ENCODE peak calls at places on chromosomes 13 and 19, in nine cellular contexts. One of them, this sample, is unnamed.

GRCh38 chr19:55088543-55089265 is 13.0 kb downstream of the EPS8L1 start:
- DNase-seq in left lobe of liver: no peak
- DNase-seq in upper lobe of right lung: peak; percentile 91
- DNase-seq in NCI-H2171: peak; percentile 28
- DNase-seq in astrocyte of the hippocampus: peak; percentile 85
- DNase-seq in spleen: peak; percentile 87
- DNase-seq in PC-9: peak; percentile 86
- DNase-seq in NCI-H510A: peak; percentile 43
- DNase-seq in lower leg skin: no peak
- DNase-seq in this sample: peak; percentile 82

GRCh38 chr13:110118106-110118505 is 188.9 kb downstream of the COL4A1 start:
- DNase-seq in left lobe of liver: peak; percentile 33
- DNase-seq in upper lobe of right lung: no peak
- DNase-seq in NCI-H2171: no peak
- DNase-seq in astrocyte of the hippocampus: no peak
- DNase-seq in spleen: no peak
- DNase-seq in PC-9: no peak
- DNase-seq in NCI-H510A: no peak
- DNase-seq in lower leg skin: no peak
- DNase-seq in this sample: no peak

GRCh38 chr19:10516671-10517286 is 468 bp downstream of the S1PR5 start:
- DNase-seq in left lobe of liver: no peak
- DNase-seq in upper lobe of right lung: no peak
- DNase-seq in NCI-H2171: no peak
- DNase-seq in astrocyte of the hippocampus: no peak
- DNase-seq in spleen: no peak
- DNase-seq in PC-9: peak; percentile 30
- DNase-seq in NCI-H510A: no peak
- DNase-seq in lower leg skin: no peak
- DNase-seq in this sample: no peak

GRCh38 chr13:48266150-48266549 is 33.1 kb downstream of the ITM2B start:
- DNase-seq in left lobe of liver: no peak
- DNase-seq in upper lobe of right lung: no peak
- DNase-seq in NCI-H2171: no peak
- DNase-seq in astrocyte of the hippocampus: no peak
- DNase-seq in spleen: no peak
- DNase-seq in PC-9: no peak
- DNase-seq in NCI-H510A: no peak
- DNase-seq in lower leg skin: no peak
- DNase-seq in this sample: no peak

GRCh38 chr19:52566588-52566987 is 3.5 kb upstream of the ZNF701 start:
- DNase-seq in left lobe of liver: no peak
- DNase-seq in upper lobe of right lung: no peak
- DNase-seq in NCI-H2171: no peak
- DNase-seq in astrocyte of the hippocampus: no peak
- DNase-seq in spleen: no peak
- DNase-seq in PC-9: no peak
- DNase-seq in NCI-H510A: no peak
- DNase-seq in lower leg skin: no peak
- DNase-seq in this sample: no peak

GRCh38 chr13:41668130-41668757 is 210.9 kb downstream of the RGCC start:
- DNase-seq in left lobe of liver: peak; percentile 56
- DNase-seq in upper lobe of right lung: no peak
- DNase-seq in NCI-H2171: peak; percentile 33
- DNase-seq in astrocyte of the hippocampus: peak; percentile 93
- DNase-seq in spleen: no peak
- DNase-seq in PC-9: peak; percentile 37
- DNase-seq in NCI-H510A: peak; percentile 15
- DNase-seq in lower leg skin: peak; percentile 63
- DNase-seq in this sample: peak; percentile 28

GRCh38 chr13:90686438-90686837 is 661.0 kb upstream of the MIR17HG start:
- DNase-seq in left lobe of liver: no peak
- DNase-seq in upper lobe of right lung: no peak
- DNase-seq in NCI-H2171: no peak
- DNase-seq in astrocyte of the hippocampus: peak; percentile 58
- DNase-seq in spleen: no peak
- DNase-seq in PC-9: peak; percentile 1
- DNase-seq in NCI-H510A: no peak
- DNase-seq in lower leg skin: peak; percentile 19
- DNase-seq in this sample: no peak

GRCh38 chr13:28329395-28330158 is 165.4 kb downstream of the FLT1 start:
- DNase-seq in left lobe of liver: no peak
- DNase-seq in upper lobe of right lung: no peak
- DNase-seq in NCI-H2171: no peak
- DNase-seq in astrocyte of the hippocampus: peak; percentile 28
- DNase-seq in spleen: no peak
- DNase-seq in PC-9: no peak
- DNase-seq in NCI-H510A: no peak
- DNase-seq in lower leg skin: peak; percentile 21
- DNase-seq in this sample: no peak

GRCh38 chr19:33819875-33820781 is 23.5 kb downstream of the KCTD15 start:
- DNase-seq in left lobe of liver: peak; percentile 82
- DNase-seq in upper lobe of right lung: peak; percentile 95
- DNase-seq in NCI-H2171: peak; percentile 34
- DNase-seq in astrocyte of the hippocampus: peak; percentile 82
- DNase-seq in spleen: peak; percentile 95
- DNase-seq in PC-9: peak; percentile 87
- DNase-seq in NCI-H510A: no peak
- DNase-seq in lower leg skin: peak; percentile 91
- DNase-seq in this sample: peak; percentile 82

GRCh38 chr13:36862002-36862706 is 43.1 kb downstream of the RFXAP start:
- DNase-seq in left lobe of liver: no peak
- DNase-seq in upper lobe of right lung: no peak
- DNase-seq in NCI-H2171: no peak
- DNase-seq in astrocyte of the hippocampus: peak; percentile 11
- DNase-seq in spleen: no peak
- DNase-seq in PC-9: peak; percentile 7
- DNase-seq in NCI-H510A: no peak
- DNase-seq in lower leg skin: no peak
- DNase-seq in this sample: no peak

This sample was measured in transverse colon.